ENCODE peak calls at places on chromosomes 1 and 21, in four cellular contexts. X is GM23338, D is K562, N is HepG2. I is an unnamed sample.

GRCh38 chr1:152388889-152389288 is 25.2 kb downstream of the CRNN start:
- DNase-seq in X (no peak), D (no peak), N (no peak), I (no peak)

GRCh38 chr1:77994117-77994516 is 10.6 kb upstream of the DNAJB4 start:
- DNase-seq in X (no peak), D (no peak), N (no peak), I (no peak)

GRCh38 chr1:24932725-24933294 is 2.7 kb upstream of the RUNX3 start:
- DNase-seq in X (no peak), D (no peak), N (no peak), I (no peak)

GRCh38 chr21:44704636-44705001 is 6.8 kb downstream of the TSPEAR start:
- DNase-seq in X (peak), D (peak), N (no peak), I (no peak)

GRCh38 chr1:234960722-234961467 is 167.7 kb downstream of the TOMM20 start:
- DNase-seq in X (no peak), D (no peak), N (peak), I (peak)

GRCh38 chr1:1181129-1181937 is 7.7 kb downstream of the TTLL10 start:
- DNase-seq in X (no peak), D (no peak), N (no peak), I (no peak)

GRCh38 chr1:6859415-6860343 is 74.4 kb downstream of the CAMTA1 start:
- DNase-seq in X (no peak), D (no peak), N (peak), I (no peak)

GRCh38 chr1:107110346-107110745 is 30.5 kb upstream of the NTNG1 start:
- DNase-seq in X (peak), D (no peak), N (no peak), I (no peak)

GRCh38 chr1:179925906-179926305 is 28.7 kb upstream of the CEP350 start:
- DNase-seq in X (no peak), D (no peak), N (no peak), I (no peak)

GRCh38 chr1:198449281-198449680 is 91.2 kb downstream of the ATP6V1G3 start:
- DNase-seq in X (no peak), D (no peak), N (no peak), I (no peak)
- H3K4me2 ChIP-seq in X (no peak), D (no peak), N (no peak), I (peak)

DNA sequence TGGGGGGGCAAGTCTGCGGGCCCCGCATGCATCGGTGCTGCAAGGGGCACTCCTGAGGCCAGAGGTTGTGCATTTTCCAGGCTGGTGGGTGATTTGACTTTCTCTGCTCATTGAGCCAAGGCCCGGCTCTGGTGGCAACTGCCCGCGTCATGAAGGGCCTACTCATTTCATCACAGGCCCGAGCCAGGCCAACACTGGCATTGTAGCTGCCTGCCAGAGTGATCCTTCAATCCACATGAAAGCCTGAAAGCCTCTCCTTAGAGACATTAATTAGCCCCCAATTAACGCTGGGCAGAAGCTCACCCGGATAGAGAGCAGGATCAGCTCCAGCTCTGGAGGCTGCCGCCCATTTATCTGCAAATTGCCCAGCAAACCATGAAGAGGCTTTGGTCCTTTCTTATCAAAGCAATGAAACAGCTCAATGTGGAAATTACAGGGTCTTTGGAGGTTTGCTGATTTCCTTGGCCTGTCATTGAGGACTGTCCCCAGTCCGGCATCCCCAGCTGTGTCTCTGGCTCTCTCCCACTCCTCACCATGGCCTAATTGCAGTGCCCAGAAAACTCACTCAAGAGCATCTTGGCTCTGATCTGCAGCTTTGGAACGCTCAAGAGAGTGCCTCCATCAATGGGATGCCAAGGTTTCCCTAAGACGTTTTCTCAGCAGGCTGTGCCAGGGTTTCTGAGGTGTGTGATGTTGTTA is 50.4 kb upstream of the STUM start:
- DNase-seq in X (no peak), D (no peak), N (no peak), I (no peak)
- TF ChIP-seq JUNB in X (no peak), D (no peak), N (no peak), I (no peak)

GRCh38 chr21:33123396-33124120 is 53.6 kb downstream of the OLIG1 start:
- DNase-seq in X (no peak), D (no peak), N (peak), I (no peak)

GRCh38 chr21:33124879-33125278 is 54.9 kb downstream of the OLIG1 start:
- DNase-seq in X (no peak), D (no peak), N (no peak), I (no peak)

GRCh38 chr21:33127154-33127893 is 57.4 kb downstream of the OLIG1 start:
- DNase-seq in X (peak), D (peak), N (peak), I (peak)

GRCh38 chr21:33126569-33126968 is 56.6 kb downstream of the OLIG1 start:
- DNase-seq in X (no peak), D (no peak), N (no peak), I (no peak)

DNA sequence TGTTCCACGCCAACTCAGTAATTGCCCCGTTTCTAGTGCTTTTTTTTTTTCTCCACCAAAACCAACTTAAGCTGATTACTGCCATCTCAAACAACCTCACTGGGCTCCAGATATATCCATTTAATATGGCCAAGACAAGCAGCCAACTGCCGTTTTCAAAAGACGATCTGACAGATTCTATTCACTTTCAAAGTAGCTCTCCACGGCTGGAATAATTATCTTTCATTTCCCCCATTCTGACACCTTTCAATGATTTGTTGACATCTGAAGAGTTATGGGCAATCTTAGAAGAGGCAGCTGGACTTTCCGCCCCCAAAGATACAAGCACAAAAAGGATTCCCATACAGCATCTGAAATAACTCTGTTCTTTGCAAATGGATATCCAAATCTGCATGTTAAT is 56.0 kb downstream of the OLIG1 start:
- DNase-seq in X (no peak), D (no peak), N (no peak), I (no peak)
- H3K4me2 ChIP-seq in X (peak), D (no peak), N (no peak), I (peak)

DNA sequence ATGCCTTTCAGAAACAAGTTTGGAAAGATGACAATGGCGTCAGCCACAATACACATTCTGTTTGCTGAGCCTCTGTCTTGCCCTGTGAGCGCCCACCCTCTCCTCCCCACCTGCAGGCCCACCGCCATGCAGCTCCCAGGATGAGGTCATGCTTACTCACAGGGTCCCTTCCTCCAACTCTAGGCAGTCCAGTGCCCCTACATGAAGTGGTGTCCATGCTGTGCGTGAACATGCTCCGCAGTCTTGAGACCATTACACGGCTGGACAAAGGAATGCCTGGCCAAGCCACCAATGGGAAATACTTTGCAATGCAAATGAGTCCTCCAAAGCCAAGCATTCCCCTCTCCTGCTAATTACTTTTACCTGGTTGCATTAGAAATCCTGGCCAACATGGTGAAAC is 92.2 kb downstream of the CD58 start:
- DNase-seq in X (peak), D (no peak), N (no peak), I (no peak)
- TF ChIP-seq JUNB in X (no peak), D (no peak), N (no peak), I (no peak)

DNA sequence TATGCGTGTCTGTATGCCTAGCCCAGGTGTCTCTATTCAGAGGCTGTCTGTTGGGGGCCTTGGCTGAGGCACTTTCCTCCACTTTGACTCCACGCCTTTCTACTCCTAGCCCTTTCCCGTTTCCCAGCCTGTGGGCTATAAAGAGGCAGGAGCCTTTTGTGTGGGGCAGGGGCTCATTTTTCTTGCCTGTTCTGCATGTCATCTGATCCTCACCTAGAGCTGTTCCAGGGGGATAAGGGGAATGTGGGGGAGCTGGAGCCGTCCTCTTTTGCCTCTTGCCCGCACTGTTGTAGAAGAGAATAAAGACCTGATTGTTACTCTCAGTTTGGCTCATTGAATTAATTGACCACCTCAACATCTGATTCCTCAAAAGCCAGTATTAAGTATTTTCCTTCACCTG is 21.8 kb upstream of the CCT8 start:
- DNase-seq in X (no peak), D (no peak), N (no peak), I (no peak)
- H3K4me2 ChIP-seq in X (no peak), D (no peak), N (no peak), I (no peak)

GRCh38 chr1:27361553-27361952 is 5.2 kb downstream of the MAP3K6 start:
- DNase-seq in X (no peak), D (no peak), N (no peak), I (no peak)
- TF ChIP-seq JUNB in X (no peak), D (no peak), N (no peak), I (no peak)

DNA sequence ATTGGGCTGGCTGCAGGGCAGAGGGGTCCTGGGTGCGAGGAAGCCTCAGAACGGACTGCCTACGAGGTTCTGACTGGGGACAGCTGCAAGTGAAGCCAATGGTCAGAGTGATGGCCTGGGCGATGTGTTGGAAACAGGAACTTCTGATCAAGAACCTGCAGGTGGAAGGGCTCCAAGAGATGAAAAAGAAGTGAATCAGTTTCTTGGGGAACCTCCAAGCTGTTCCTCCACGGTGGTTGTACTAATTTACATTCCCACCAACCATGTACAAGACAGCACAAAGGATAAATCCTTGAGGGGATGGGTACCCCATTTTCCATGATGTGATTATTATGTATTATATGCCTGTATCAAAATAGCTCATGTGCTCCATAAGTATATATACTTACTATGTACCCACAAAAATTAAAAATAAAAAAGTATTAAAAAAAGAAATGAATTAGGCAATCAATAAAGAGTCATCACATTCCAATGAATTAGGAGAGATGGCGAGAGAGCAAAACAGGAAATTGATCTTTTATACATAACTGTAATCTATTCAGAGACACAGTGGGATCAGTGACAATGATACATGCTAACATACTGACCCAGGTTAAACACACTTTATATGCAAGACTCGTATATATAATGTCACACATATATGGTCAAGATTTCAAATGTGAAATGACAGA is 58.1 kb downstream of the PTPN14 start:
- DNase-seq in X (no peak), D (no peak), N (no peak), I (no peak)
- H3K4me2 ChIP-seq in X (no peak), D (no peak), N (no peak), I (no peak)

GRCh38 chr1:15386128-15386824 is 23.4 kb upstream of the EFHD2 start:
- DNase-seq in X (peak), D (no peak), N (no peak), I (no peak)
- TF ChIP-seq JUNB in X (no peak), D (no peak), N (no peak), I (no peak)

DNA sequence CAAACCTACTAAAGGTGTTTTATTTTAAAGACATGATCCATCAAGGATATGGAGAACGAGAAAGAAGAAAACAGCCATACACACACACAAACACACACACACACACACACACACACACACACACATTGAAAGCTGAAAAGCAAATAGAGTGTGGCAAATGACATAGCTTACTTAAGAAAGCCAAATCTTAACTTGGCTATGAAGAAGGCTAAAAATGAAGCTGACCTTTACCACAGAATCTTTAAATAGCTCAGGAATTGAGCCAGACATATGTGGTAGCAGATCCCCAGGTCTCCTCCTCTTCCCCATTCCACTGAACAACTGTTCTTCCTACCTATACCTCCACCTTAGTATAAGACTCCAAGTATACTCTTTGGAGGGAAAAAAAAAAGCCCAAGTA is 185.6 kb downstream of the CLEC20A start:
- DNase-seq in X (no peak), D (no peak), N (no peak), I (no peak)
- H3K4me2 ChIP-seq in X (no peak), D (no peak), N (no peak), I (no peak)

DNA sequence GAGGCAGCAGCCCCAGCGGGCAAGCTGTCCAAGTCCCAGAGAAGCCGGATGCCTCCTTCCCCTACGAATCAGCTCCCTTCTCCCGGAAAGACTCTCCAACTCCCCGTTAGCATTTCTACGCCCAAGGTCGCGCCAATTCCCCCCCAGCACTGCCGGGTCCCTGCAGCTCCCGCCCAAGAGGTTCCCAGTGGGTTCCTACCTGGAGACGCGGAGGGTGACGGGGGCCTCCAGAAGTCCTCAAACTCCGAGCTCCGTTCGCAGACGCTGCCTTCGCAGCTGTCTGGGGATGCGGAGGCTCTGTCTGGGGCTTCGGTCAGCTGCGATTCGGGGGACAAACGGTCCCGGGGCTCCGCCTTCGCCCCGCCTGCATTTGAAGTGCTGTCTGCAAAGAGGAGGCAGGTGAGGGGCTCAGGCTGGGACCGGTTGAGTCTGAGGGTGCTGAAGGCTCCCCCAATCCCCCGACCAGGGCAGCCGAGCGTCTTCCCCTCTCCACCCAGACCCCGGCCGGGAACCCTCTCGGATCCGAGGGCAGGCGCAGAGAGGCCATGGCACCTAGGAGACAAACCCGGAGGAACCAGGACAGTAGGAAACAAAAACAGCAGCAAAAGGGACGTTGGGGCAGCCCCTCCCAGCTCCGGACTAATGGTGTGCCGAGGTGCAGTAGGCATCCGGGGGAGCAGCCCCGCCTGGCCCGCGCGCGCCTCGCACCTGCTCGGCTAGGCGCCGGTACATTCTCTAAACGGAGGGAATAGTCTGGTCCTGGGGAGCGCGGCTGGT is 3.9 kb downstream of the GFI1 start:
- DNase-seq in X (peak), D (no peak), N (no peak), I (no peak)
- TF ChIP-seq JUNB in X (no peak), D (no peak), N (no peak), I (no peak)

I was measured in A549.